ENCODE peak calls at places on chromosomes 1 and 21, in eight cellular contexts. C, B, I, K, J, F, Q and U are unnamed samples.

GRCh38 chr1:86775395-86775794 is 71.0 kb downstream of the SH3GLB1 start:
- DNase-seq in Q (peak; percentile 81), J (no peak), C (no peak), K (no peak), F (peak; percentile 79), I (no peak), B (no peak), U (no peak)

GRCh38 chr1:42935313-42935624 is 23.4 kb downstream of the SLC2A1 start:
- DNase-seq in B (no peak), I (no peak), C (no peak), F (no peak), Q (no peak), J (no peak), K (no peak), U (no peak)

GRCh38 chr1:161440312-161440894 is 64.9 kb upstream of the FCGR2A start:
- DNase-seq in J (peak; percentile 23), K (no peak), I (peak; percentile 85), C (peak; percentile 89), F (peak; percentile 88), Q (peak; percentile 51), B (peak; percentile 51), U (peak; percentile 89)

GRCh38 chr1:185376840-185377635 is 60.0 kb upstream of the IVNS1ABP start:
- DNase-seq in J (no peak), I (no peak), C (peak; percentile 11), Q (no peak), K (no peak), B (no peak), F (no peak), U (peak; percentile 13)

GRCh38 chr1:45246760-45247159 is 40.4 kb upstream of the ZSWIM5 start:
- DNase-seq in C (peak; percentile 58), K (no peak), J (no peak), I (no peak), B (peak; percentile 97), Q (peak; percentile 73), F (no peak), U (no peak)

GRCh38 chr1:1899266-1899966 is 8.5 kb upstream of the GNB1 start:
- DNase-seq in Q (peak; percentile 69), J (no peak), F (no peak), I (no peak), B (no peak), K (no peak), C (no peak), U (no peak)

GRCh38 chr1:208029381-208030319 is 118.7 kb upstream of the CD34 start:
- DNase-seq in I (no peak), C (no peak), K (no peak), Q (no peak), B (peak; percentile 86), F (no peak), J (no peak), U (no peak)

GRCh38 chr1:53585116-53585515 is 125.9 kb downstream of the DMRTB1 start:
- DNase-seq in C (no peak), F (no peak), Q (no peak), I (no peak), J (peak; percentile 3), K (no peak), B (no peak), U (peak; percentile 10)

GRCh38 chr21:43874085-43874785 is 9.2 kb downstream of the AGPAT3 start:
- DNase-seq in Q (no peak), C (no peak), J (no peak), F (no peak), I (no peak), B (peak; percentile 31), K (no peak), U (no peak)

GRCh38 chr1:98323906-98324358 is 337.6 kb upstream of the SNX7 start:
- DNase-seq in B (peak; percentile 86), K (peak; percentile 87), Q (no peak), C (peak; percentile 92), I (no peak), J (no peak), F (no peak), U (peak; percentile 94)

GRCh38 chr1:156813750-156814570 is 2.7 kb downstream of the SH2D2A start:
- DNase-seq in F (peak; percentile 87), J (no peak), Q (peak; percentile 35), I (peak; percentile 91), B (peak; percentile 51), C (peak; percentile 73), K (peak; percentile 19), U (peak; percentile 64)

GRCh38 chr1:55632058-55632457 is 416.9 kb upstream of the USP24 start:
- DNase-seq in J (no peak), I (no peak), Q (no peak), C (peak; percentile 35), K (no peak), F (no peak), B (peak; percentile 3), U (no peak)

GRCh38 chr1:206041640-206042039 is 11.3 kb upstream of the RHEX start:
- DNase-seq in K (no peak), F (no peak), I (peak; percentile 55), J (no peak), Q (no peak), B (no peak), C (no peak), U (no peak)

GRCh38 chr1:92749024-92749634 is 35.8 kb downstream of the EVI5 start:
- DNase-seq in C (peak; percentile 70), F (peak; percentile 76), K (peak; percentile 51), B (peak; percentile 42), J (no peak), I (no peak), Q (peak; percentile 62), U (peak; percentile 78)

GRCh38 chr21:17585875-17586450 is 26.7 kb downstream of the BTG3 start:
- DNase-seq in K (peak; percentile 42), Q (peak; percentile 41), F (peak; percentile 58), B (peak; percentile 56), C (peak; percentile 48), I (no peak), J (no peak), U (peak; percentile 43)

GRCh38 chr1:239718571-239718970 is 332.2 kb downstream of the CHRM3 start:
- DNase-seq in C (no peak), Q (no peak), F (no peak), K (no peak), B (no peak), J (no peak), I (no peak), U (peak; percentile 64)

GRCh38 chr1:17027403-17027802 is 15.7 kb upstream of the ATP13A2 start:
- DNase-seq in K (no peak), Q (no peak), B (no peak), J (no peak), I (no peak), F (no peak), C (no peak), U (no peak)

GRCh38 chr1:63917571-63918394 is 144.0 kb downstream of the ROR1 start:
- DNase-seq in C (peak; percentile 51), I (peak; percentile 86), K (peak; percentile 32), J (no peak), F (peak; percentile 35), B (no peak), Q (peak; percentile 4), U (peak; percentile 19)

GRCh38 chr21:46308431-46308830 is 15.2 kb downstream of the C21orf58 start:
- DNase-seq in C (no peak), J (no peak), K (no peak), I (no peak), Q (no peak), F (no peak), B (no peak), U (no peak)

GRCh38 chr1:235923466-235924008 is 56.8 kb upstream of the LYST start:
- DNase-seq in J (no peak), Q (no peak), I (no peak), B (no peak), C (no peak), F (no peak), K (no peak), U (no peak)

GRCh38 chr1:225886159-225887029 is 2.6 kb downstream of the LEFTY1 start:
- DNase-seq in J (no peak), F (no peak), I (no peak), B (no peak), Q (peak; percentile 78), K (no peak), C (no peak), U (no peak)

GRCh38 chr1:71311396-71311795 is 230.6 kb upstream of the ZRANB2 start:
- DNase-seq in F (no peak), J (no peak), B (no peak), I (no peak), C (no peak), K (no peak), Q (no peak), U (no peak)

GRCh38 chr1:156247460-156248322 is at the start of gene PAQR6:
- DNase-seq in B (no peak), J (no peak), K (no peak), C (no peak), F (no peak), Q (peak; percentile 53), I (peak; percentile 64), U (no peak)

DNA sequence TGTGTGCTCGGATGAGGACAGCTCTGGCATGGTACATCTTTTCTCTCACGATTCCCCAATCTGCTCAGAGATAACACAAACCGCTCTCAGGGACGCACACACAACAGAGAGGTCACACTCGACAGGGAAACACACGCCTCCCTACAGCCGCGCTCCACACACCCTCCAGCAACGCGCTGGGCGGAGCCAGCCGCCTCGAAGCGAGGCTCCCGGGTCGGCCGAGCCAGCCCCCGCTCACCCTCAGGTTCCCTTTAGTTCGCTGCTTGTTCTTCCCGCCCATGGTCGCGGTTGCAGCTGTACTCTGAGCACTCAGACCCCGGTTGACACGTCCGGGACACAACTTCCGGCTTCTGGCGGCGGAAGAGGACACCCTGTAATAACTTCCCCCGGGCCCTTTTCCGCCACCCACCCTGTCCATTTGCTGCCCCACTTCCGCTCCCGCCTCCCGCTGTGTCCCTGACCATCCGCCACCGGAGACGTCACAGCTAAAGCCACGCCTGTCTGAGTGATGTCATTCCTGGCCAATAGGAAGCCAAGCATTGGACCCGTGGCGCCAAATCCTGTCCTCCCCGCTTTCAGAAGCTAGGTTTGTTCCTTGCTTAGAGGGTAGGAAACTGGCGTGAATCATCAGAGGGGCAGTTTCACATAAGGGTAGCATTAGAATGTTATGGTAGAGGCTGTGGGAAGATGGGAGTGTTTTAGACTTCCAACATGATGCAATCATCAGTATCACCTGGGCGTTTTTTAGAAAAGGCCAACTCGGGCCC is at the start of gene LTN1:
- DNase-seq in F (peak; percentile 100), Q (peak; percentile 97), J (peak; percentile 99), K (peak; percentile 98), C (peak; percentile 98), I (peak; percentile 97), B (peak; percentile 100), U (peak; percentile 99)
- TF ChIP-seq POLR2A in F (peak; percentile 96), Q (peak; percentile 86), J (peak; percentile 86), K (peak; percentile 80), C (peak; percentile 21), I (peak; percentile 59), B (peak; percentile 77), U (peak; percentile 71)

GRCh38 chr21:16082038-16082816 is 352.4 kb downstream of the USP25 start:
- DNase-seq in B (peak; percentile 78), K (no peak), J (no peak), F (no peak), C (peak; percentile 13), I (no peak), Q (no peak), U (peak; percentile 10)
- TF ChIP-seq CTCF in B (no peak), K (no peak), J (no peak), F (no peak), C (peak; percentile 42), I (no peak), Q (peak; percentile 11), U (no peak)

GRCh38 chr1:196309386-196309785 is 298.9 kb downstream of the KCNT2 start:
- DNase-seq in I (no peak), F (peak; percentile 19), C (peak; percentile 42), K (peak; percentile 27), B (peak; percentile 49), J (no peak), Q (peak; percentile 3), U (peak; percentile 34)
- TF ChIP-seq MAX in I (no peak), F (no peak), C (no peak), K (no peak), B (no peak), J (no peak), Q (no peak), U (no peak)

GRCh38 chr1:21925334-21925940 is 11.7 kb downstream of the HSPG2 start:
- DNase-seq in I (no peak), C (no peak), F (no peak), J (no peak), Q (no peak), B (peak; percentile 60), K (no peak), U (no peak)
- TF ChIP-seq POLR2A in I (no peak), C (no peak), F (no peak), J (no peak), Q (no peak), B (peak; percentile 28), K (no peak), U (no peak)